ENCODE peak calls at places on chromosomes 6 and 20, in five cellular contexts. H is AG08395; O is RCC 7860; U is Panc1; V is stimulated activated CD4-positive, alpha-beta T cell treated with anti-CD3 and anti-CD28 coated beads, Interleukin-2, amount 100 ng/mL, for 48 hours. B is an unnamed sample.

GRCh38 chr6:17851720-17852161 is 135.7 kb downstream of the KIF13A start:
- DNase-seq in O (no peak), U (no peak), V (no peak), H (peak), B (no peak)

GRCh38 chr6:144248470-144249301 is 36.4 kb upstream of the UTRN start:
- DNase-seq in H (peak), V (no peak), U (no peak), O (no peak), B (no peak)

GRCh38 chr6:169960891-169961611 is 209.6 kb downstream of the ERMARD start:
- DNase-seq in O (no peak), V (no peak), U (no peak), H (no peak), B (no peak)

GRCh38 chr6:14066782-14067406 is 50.7 kb upstream of the CD83 start:
- DNase-seq in V (no peak), H (peak), O (peak), U (no peak), B (no peak)

GRCh38 chr6:139452176-139452876 is 77.9 kb upstream of the CITED2 start:
- DNase-seq in O (no peak), H (no peak), V (no peak), U (no peak), B (no peak)

GRCh38 chr20:63054695-63055240 is 48.0 kb upstream of the BHLHE23 start:
- DNase-seq in U (no peak), O (no peak), H (no peak), V (no peak), B (no peak)

GRCh38 chr20:14406495-14406894 is 69.1 kb upstream of the FLRT3 start:
- DNase-seq in V (no peak), O (peak), H (peak), U (peak), B (no peak)

GRCh38 chr20:19929749-19930148 is 87.4 kb upstream of the NAA20 start:
- DNase-seq in V (no peak), O (no peak), U (no peak), H (peak), B (no peak)

GRCh38 chr6:25165817-25166216 is 113.4 kb upstream of the CARMIL1 start:
- DNase-seq in U (no peak), V (no peak), O (no peak), H (no peak), B (no peak)

GRCh38 chr20:10022615-10023014 is 12.2 kb upstream of the ANKEF1 start:
- DNase-seq in V (no peak), H (no peak), U (no peak), O (no peak), B (no peak)

GRCh38 chr20:32456869-32457421 is 98.8 kb downstream of the ASXL1 start:
- DNase-seq in H (peak), U (no peak), O (peak), V (peak), B (peak)

GRCh38 chr6:44036196-44036595 is 91.1 kb downstream of the MRPL14 start:
- DNase-seq in V (no peak), U (no peak), H (peak), O (no peak), B (no peak)

GRCh38 chr6:151690303-151690702 is 117.2 kb upstream of the ESR1 start:
- DNase-seq in H (no peak), U (no peak), O (no peak), V (no peak), B (no peak)